ENCODE peak calls at places on chromosomes 2 and 18, in eight cellular contexts. One of them, this sample, is unnamed.

GRCh38 chr2:112006076-112006410 is 49.0 kb upstream of the TMEM87B start:
- DNase-seq in IMR-90: peak; percentile 53
- DNase-seq in hypothalamus: no peak
- DNase-seq in D341Med: no peak
- DNase-seq in left ventricle myocardium inferior: no peak
- DNase-seq in SJSA1: no peak
- DNase-seq in left colon: no peak
- DNase-seq in aorta: no peak
- DNase-seq in this sample: peak; percentile 41

GRCh38 chr18:26383454-26384270 is 157.4 kb downstream of the TAF4B start:
- DNase-seq in aorta: no peak
- DNase-seq in IMR-90: peak; percentile 67
- DNase-seq in left colon: no peak
- DNase-seq in D341Med: peak; percentile 55
- DNase-seq in SJSA1: no peak
- DNase-seq in left ventricle myocardium inferior: no peak
- DNase-seq in hypothalamus: no peak
- DNase-seq in this sample: no peak

GRCh38 chr2:147487286-147487979 is 357.4 kb upstream of the ACVR2A start:
- DNase-seq in SJSA1: no peak
- DNase-seq in IMR-90: no peak
- DNase-seq in aorta: no peak
- DNase-seq in hypothalamus: no peak
- DNase-seq in left ventricle myocardium inferior: no peak
- DNase-seq in D341Med: no peak
- DNase-seq in left colon: no peak
- DNase-seq in this sample: no peak

GRCh38 chr2:239057533-239057932 is 209.6 kb downstream of the TWIST2 start:
- DNase-seq in D341Med: no peak
- DNase-seq in hypothalamus: no peak
- DNase-seq in SJSA1: no peak
- DNase-seq in IMR-90: no peak
- DNase-seq in aorta: no peak
- DNase-seq in left ventricle myocardium inferior: no peak
- DNase-seq in left colon: no peak
- DNase-seq in this sample: peak; percentile 93

GRCh38 chr2:176729706-176730569 is 460.7 kb downstream of the MTX2 start:
- DNase-seq in left ventricle myocardium inferior: peak; percentile 23
- DNase-seq in SJSA1: no peak
- DNase-seq in D341Med: peak; percentile 46
- DNase-seq in left colon: no peak
- DNase-seq in hypothalamus: no peak
- DNase-seq in aorta: peak; percentile 58
- DNase-seq in IMR-90: no peak
- DNase-seq in this sample: peak; percentile 74

GRCh38 chr2:236178921-236179652 is 10.9 kb upstream of the GBX2 start:
- DNase-seq in aorta: no peak
- DNase-seq in left ventricle myocardium inferior: no peak
- DNase-seq in D341Med: no peak
- DNase-seq in SJSA1: peak; percentile 51
- DNase-seq in hypothalamus: no peak
- DNase-seq in IMR-90: no peak
- DNase-seq in left colon: no peak
- DNase-seq in this sample: peak; percentile 85

GRCh38 chr18:79776674-79777073 is 21.1 kb upstream of the KCNG2 start:
- DNase-seq in SJSA1: no peak
- DNase-seq in hypothalamus: no peak
- DNase-seq in aorta: no peak
- DNase-seq in left colon: no peak
- DNase-seq in D341Med: peak; percentile 5
- DNase-seq in IMR-90: no peak
- DNase-seq in left ventricle myocardium inferior: no peak
- DNase-seq in this sample: peak; percentile 69

GRCh38 chr2:238914648-238915015 is 66.7 kb downstream of the TWIST2 start:
- DNase-seq in left ventricle myocardium inferior: no peak
- DNase-seq in left colon: no peak
- DNase-seq in SJSA1: peak; percentile 60
- DNase-seq in aorta: no peak
- DNase-seq in IMR-90: peak; percentile 76
- DNase-seq in D341Med: no peak
- DNase-seq in hypothalamus: no peak
- DNase-seq in this sample: peak; percentile 93

GRCh38 chr2:17529771-17530170 is 10.7 kb upstream of the VSNL1 start:
- DNase-seq in SJSA1: no peak
- DNase-seq in left colon: no peak
- DNase-seq in left ventricle myocardium inferior: no peak
- DNase-seq in aorta: no peak
- DNase-seq in IMR-90: no peak
- DNase-seq in D341Med: no peak
- DNase-seq in hypothalamus: no peak
- DNase-seq in this sample: no peak

This sample was measured in osteoblast.